ENCODE peak calls at places on chromosomes 4 and X, in four cellular contexts. I is psoas muscle, V is left lung, W is right lobe of liver. L is an unnamed sample.

GRCh38 chrX:8738588-8739189 is 6.8 kb upstream of the ANOS1 start:
- DNase-seq in I (no peak), V (no peak), W (peak; percentile 35), L (no peak)

GRCh38 chr4:10283761-10284160 is 167.2 kb upstream of the WDR1 start:
- DNase-seq in I (no peak), V (no peak), W (no peak), L (no peak)

GRCh38 chr4:76275486-76276126 is 24.1 kb downstream of the FAM47E start:
- DNase-seq in I (no peak), V (no peak), W (no peak), L (no peak)

GRCh38 chr4:1993169-1993516 is 15.6 kb downstream of the NELFA start:
- DNase-seq in I (peak; percentile 17), V (no peak), W (no peak), L (no peak)

GRCh38 chr4:103118171-103118570 is 18.5 kb upstream of the BDH2 start:
- DNase-seq in I (no peak), V (no peak), W (no peak), L (no peak)

GRCh38 chrX:13009256-13009655 is 34.3 kb downstream of the TMSB4X start:
- DNase-seq in I (no peak), V (peak; percentile 60), W (no peak), L (peak; percentile 61)

GRCh38 chr4:148850257-148850995 is 408.2 kb upstream of the NR3C2 start:
- DNase-seq in I (no peak), V (no peak), W (no peak), L (no peak)

GRCh38 chr4:158998624-158999023 is 104.3 kb upstream of the RAPGEF2 start:
- DNase-seq in I (no peak), V (no peak), W (no peak), L (no peak)

GRCh38 chrX:12954981-12955380 is 19.9 kb upstream of the TMSB4X start:
- DNase-seq in I (no peak), V (no peak), W (no peak), L (no peak)

GRCh38 chrX:153333271-153333670 is 682 bp upstream of the ZNF275 start:
- DNase-seq in I (no peak), V (no peak), W (no peak), L (no peak)

GRCh38 chrX:112670964-112671363 is 8.8 kb downstream of the LHFPL1 start:
- DNase-seq in I (peak; percentile 62), V (no peak), W (no peak), L (peak; percentile 17)
- H3K4me1 ChIP-seq in I (peaks cover 15% of the 10 kb centered on the region), V (no peaks in the 10 kb centered on the region), W (no peaks in the 10 kb centered on the region), L (no peaks in the 10 kb centered on the region)

GRCh38 chr4:38169524-38169923 is 209.3 kb downstream of the PTTG2 start:
- DNase-seq in I (no peak), V (no peak), W (no peak), L (no peak)
- TF ChIP-seq CTCF in I (no peak), V (no peak), W (peak; percentile 13), L (no peak)

DNA sequence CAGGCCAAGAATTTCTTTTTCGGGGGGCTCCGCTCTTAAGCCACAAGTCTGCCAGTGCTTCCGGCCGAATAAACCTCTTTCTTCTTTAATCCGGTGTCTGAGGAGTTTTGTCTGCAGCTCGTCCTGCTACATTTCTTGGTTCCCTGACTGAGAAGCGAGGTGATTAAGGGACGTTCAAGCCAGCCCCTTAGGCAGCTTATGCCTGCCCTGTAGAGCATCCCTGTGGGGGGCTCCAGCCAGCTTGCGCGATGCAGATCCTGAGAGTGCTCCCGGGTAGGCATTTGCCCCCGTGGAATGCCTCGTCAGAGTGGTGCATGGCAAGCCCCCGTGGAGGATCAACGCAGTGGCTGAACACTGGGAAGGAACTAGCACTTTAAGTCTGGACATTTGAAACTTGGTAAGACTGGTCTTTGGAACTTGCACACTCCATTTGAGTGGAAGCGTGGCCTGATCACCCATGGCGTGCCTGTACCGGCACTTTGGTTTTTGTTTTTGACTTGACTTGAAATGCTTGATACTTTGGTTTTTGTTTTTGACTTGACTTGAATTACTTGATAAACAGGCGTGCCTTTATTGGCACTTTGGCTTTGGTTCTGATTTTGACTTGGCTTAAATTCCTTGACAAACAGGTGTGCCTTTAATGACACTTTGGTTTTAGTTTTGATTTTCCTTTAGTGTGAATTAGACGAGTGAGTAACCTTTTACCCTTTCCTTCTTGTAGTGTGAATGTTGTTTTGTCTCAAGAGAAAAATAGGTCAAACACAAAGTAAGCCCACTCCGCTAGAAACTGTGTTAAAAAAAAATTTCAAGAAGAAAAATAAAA is 6.1 kb downstream of the ACOX3 start:
- DNase-seq in I (no peak), V (no peak), W (no peak), L (no peak)
- H3K27ac ChIP-seq in I (no peak overlapping the region), V (peak overlapping the region; percentile 58), W (no peak overlapping the region), L (peak overlapping the region; percentile 70)

GRCh38 chrX:151396042-151396826 is 772 bp upstream of the VMA21 start:
- DNase-seq in I (no peak), V (no peak), W (no peak), L (peak; percentile 46)
- H3K4me1 ChIP-seq in I (no peaks in the 10 kb centered on the region), V (no peaks in the 10 kb centered on the region), W (no peaks in the 10 kb centered on the region), L (peaks cover 15% of the 10 kb centered on the region)

GRCh38 chrX:65667503-65668355 is at the start of gene MSN:
- DNase-seq in I (peak; percentile 87), V (peak; percentile 84), W (peak; percentile 87), L (peak; percentile 88)
- TF ChIP-seq CTCF in I (no peak), V (no peak), W (no peak), L (peak; percentile 5)

DNA sequence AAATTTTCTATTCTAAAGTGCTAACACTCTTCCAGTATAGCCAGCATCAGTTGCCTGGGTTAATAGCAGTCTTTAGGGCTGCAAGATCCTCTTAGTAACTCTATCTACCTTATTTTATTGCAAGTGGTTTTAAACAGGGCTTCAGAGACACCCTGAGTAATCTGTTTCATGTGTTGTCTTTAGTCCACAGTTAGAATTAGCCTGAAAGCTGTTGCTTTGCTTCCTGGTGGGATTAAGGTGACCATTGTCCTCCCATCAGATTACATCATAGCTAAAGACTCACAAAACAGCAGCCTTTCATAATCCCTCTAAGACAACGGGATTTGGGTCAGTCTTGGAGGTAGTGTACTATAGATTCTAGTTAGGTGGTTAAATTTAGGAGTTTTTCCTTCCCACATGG is 7.5 kb downstream of the UCHL1 start:
- DNase-seq in I (no peak), V (no peak), W (no peak), L (no peak)
- H3K27ac ChIP-seq in I (no peak overlapping the region), V (no peak overlapping the region), W (no peak overlapping the region), L (no peak overlapping the region)

GRCh38 chrX:108312011-108312410 is 126.2 kb downstream of the COL4A6 start:
- DNase-seq in I (no peak), V (no peak), W (no peak), L (no peak)
- H3K4me1 ChIP-seq in I (peaks cover 3% of the 10 kb centered on the region), V (no peaks in the 10 kb centered on the region), W (no peaks in the 10 kb centered on the region), L (no peaks in the 10 kb centered on the region)

GRCh38 chr4:141711211-141711610 is 74.8 kb downstream of the IL15 start:
- DNase-seq in I (no peak), V (no peak), W (no peak), L (no peak)
- TF ChIP-seq CTCF in I (peak; percentile 63), V (peak; percentile 28), W (peak; percentile 67), L (peak; percentile 51)

L was measured in lower lobe of right lung.